ENCODE peak calls at places on chromosome 2, in ten cellular contexts. One of them, this sample, is unnamed.

GRCh38 chr2:173238385-173238784 is 116.3 kb upstream of the CDCA7 start:
- DNase-seq in effector memory CD4-positive, alpha-beta T cell: no peak
- DNase-seq in foreskin fibroblast: no peak
- DNase-seq in heart right ventricle: no peak
- DNase-seq in CD8-positive, alpha-beta memory T cell: no peak
- DNase-seq in germinal center: no peak
- DNase-seq in AG09309: no peak
- DNase-seq in AG08396: no peak
- DNase-seq in amygdala: no peak
- DNase-seq in erythroblast: no peak
- DNase-seq in this sample: no peak

GRCh38 chr2:174764281-174765063 is at the start of gene CHRNA1:
- DNase-seq in effector memory CD4-positive, alpha-beta T cell: no peak
- DNase-seq in foreskin fibroblast: no peak
- DNase-seq in heart right ventricle: no peak
- DNase-seq in CD8-positive, alpha-beta memory T cell: no peak
- DNase-seq in germinal center: no peak
- DNase-seq in AG09309: no peak
- DNase-seq in AG08396: peak; percentile 44
- DNase-seq in amygdala: no peak
- DNase-seq in erythroblast: no peak
- DNase-seq in this sample: no peak

GRCh38 chr2:152054593-152054992 is 44.3 kb downstream of the CACNB4 start:
- DNase-seq in effector memory CD4-positive, alpha-beta T cell: no peak
- DNase-seq in foreskin fibroblast: peak; percentile 61
- DNase-seq in heart right ventricle: no peak
- DNase-seq in CD8-positive, alpha-beta memory T cell: no peak
- DNase-seq in germinal center: no peak
- DNase-seq in AG09309: peak; percentile 82
- DNase-seq in AG08396: no peak
- DNase-seq in amygdala: no peak
- DNase-seq in erythroblast: no peak
- DNase-seq in this sample: no peak

GRCh38 chr2:85961754-85962153 is 73.0 kb upstream of the ST3GAL5 start:
- DNase-seq in effector memory CD4-positive, alpha-beta T cell: no peak
- DNase-seq in foreskin fibroblast: no peak
- DNase-seq in heart right ventricle: no peak
- DNase-seq in CD8-positive, alpha-beta memory T cell: no peak
- DNase-seq in germinal center: no peak
- DNase-seq in AG09309: no peak
- DNase-seq in AG08396: no peak
- DNase-seq in amygdala: no peak
- DNase-seq in erythroblast: no peak
- DNase-seq in this sample: no peak

GRCh38 chr2:26629346-26629630 is 11.9 kb downstream of the CIB4 start:
- DNase-seq in effector memory CD4-positive, alpha-beta T cell: no peak
- DNase-seq in foreskin fibroblast: no peak
- DNase-seq in heart right ventricle: no peak
- DNase-seq in CD8-positive, alpha-beta memory T cell: peak; percentile 11
- DNase-seq in germinal center: no peak
- DNase-seq in AG09309: no peak
- DNase-seq in AG08396: no peak
- DNase-seq in amygdala: no peak
- DNase-seq in erythroblast: no peak
- DNase-seq in this sample: no peak

GRCh38 chr2:26043862-26044736 is 10.2 kb downstream of the RAB10 start:
- DNase-seq in effector memory CD4-positive, alpha-beta T cell: no peak
- DNase-seq in foreskin fibroblast: peak; percentile 29
- DNase-seq in heart right ventricle: peak; percentile 24
- DNase-seq in CD8-positive, alpha-beta memory T cell: no peak
- DNase-seq in germinal center: no peak
- DNase-seq in AG09309: no peak
- DNase-seq in AG08396: no peak
- DNase-seq in amygdala: no peak
- DNase-seq in erythroblast: peak; percentile 69
- DNase-seq in this sample: no peak

GRCh38 chr2:217077841-217078407 is 218.1 kb upstream of the TNP1 start:
- DNase-seq in effector memory CD4-positive, alpha-beta T cell: no peak
- DNase-seq in foreskin fibroblast: no peak
- DNase-seq in heart right ventricle: no peak
- DNase-seq in CD8-positive, alpha-beta memory T cell: no peak
- DNase-seq in germinal center: no peak
- DNase-seq in AG09309: no peak
- DNase-seq in AG08396: no peak
- DNase-seq in amygdala: no peak
- DNase-seq in erythroblast: peak; percentile 37
- DNase-seq in this sample: no peak

GRCh38 chr2:233419626-233420431 is 65.5 kb downstream of the DGKD start:
- DNase-seq in effector memory CD4-positive, alpha-beta T cell: peak; percentile 57
- DNase-seq in foreskin fibroblast: no peak
- DNase-seq in heart right ventricle: no peak
- DNase-seq in CD8-positive, alpha-beta memory T cell: peak; percentile 64
- DNase-seq in germinal center: no peak
- DNase-seq in AG09309: no peak
- DNase-seq in AG08396: no peak
- DNase-seq in amygdala: no peak
- DNase-seq in erythroblast: no peak
- DNase-seq in this sample: no peak